ENCODE peak calls at places on chromosomes 3 and 15, in nine cellular contexts. L, U, N, Z, A, O, C, G and E are unnamed samples. For H3K9me2, the result is how much of the 10 kb centered on the place peaks cover.

GRCh38 chr3:29338981-29339833 is 58.3 kb downstream of the RBMS3 start:
- DNase-seq in L (no peak), U (no peak), N (peak), Z (no peak), A (no peak), O (no peak), C (no peak), G (no peak), E (no peak)

GRCh38 chr15:75454471-75455418 is 3.3 kb upstream of the SIN3A start:
- DNase-seq in L (peak), U (no peak), N (peak), Z (peak), A (peak), O (peak), C (no peak), G (peak), E (peak)

GRCh38 chr3:9955067-9955502 is 2.9 kb upstream of the PRRT3 start:
- DNase-seq in L (peak), U (no peak), N (no peak), Z (no peak), A (no peak), O (no peak), C (no peak), G (no peak), E (no peak)

GRCh38 chr15:90376789-90377188 is 11.3 kb upstream of the IQGAP1 start:
- DNase-seq in L (no peak), U (no peak), N (no peak), Z (no peak), A (peak), O (no peak), C (no peak), G (peak), E (no peak)

GRCh38 chr15:31523655-31524049 is 197.0 kb downstream of the KLF13 start:
- DNase-seq in L (no peak), U (no peak), N (no peak), Z (no peak), A (no peak), O (no peak), C (no peak), G (no peak), E (no peak)

GRCh38 chr3:48088056-48088748 is 72.0 kb upstream of the MAP4 start:
- DNase-seq in L (peak), U (no peak), N (peak), Z (no peak), A (no peak), O (peak), C (no peak), G (peak), E (peak)

GRCh38 chr3:164794099-164794498 is 284.2 kb downstream of the SI start:
- DNase-seq in L (no peak), U (no peak), N (no peak), Z (no peak), A (no peak), O (no peak), C (no peak), G (no peak), E (no peak)

GRCh38 chr3:13473020-13473419 is 7.1 kb upstream of the HDAC11 start:
- DNase-seq in L (peak), U (no peak), N (no peak), Z (no peak), A (no peak), O (no peak), C (no peak), G (no peak), E (no peak)

GRCh38 chr3:196666001-196666867 is 26.7 kb downstream of the NRROS start:
- DNase-seq in L (peak), U (peak), N (peak), Z (no peak), A (no peak), O (no peak), C (peak), G (no peak), E (no peak)

GRCh38 chr3:20060924-20061323 is 20.7 kb downstream of the KAT2B start:
- DNase-seq in L (no peak), U (peak), N (peak), Z (no peak), A (peak), O (no peak), C (no peak), G (no peak), E (no peak)

GRCh38 chr3:53178246-53178645 is 17.2 kb downstream of the PRKCD start:
- DNase-seq in L (no peak), U (no peak), N (no peak), Z (no peak), A (no peak), O (no peak), C (no peak), G (no peak), E (no peak)
- H3K27ac ChIP-seq in L (no peak), U (no peak), N (no peak), Z (no peak), A (no peak), O (no peak), C (no peak), G (peak), E (no peak)

GRCh38 chr15:54960266-54960665 is 236.5 kb downstream of the RSL24D1 start:
- DNase-seq in L (no peak), U (no peak), N (no peak), Z (no peak), A (no peak), O (no peak), C (no peak), G (no peak), E (no peak)

DNA sequence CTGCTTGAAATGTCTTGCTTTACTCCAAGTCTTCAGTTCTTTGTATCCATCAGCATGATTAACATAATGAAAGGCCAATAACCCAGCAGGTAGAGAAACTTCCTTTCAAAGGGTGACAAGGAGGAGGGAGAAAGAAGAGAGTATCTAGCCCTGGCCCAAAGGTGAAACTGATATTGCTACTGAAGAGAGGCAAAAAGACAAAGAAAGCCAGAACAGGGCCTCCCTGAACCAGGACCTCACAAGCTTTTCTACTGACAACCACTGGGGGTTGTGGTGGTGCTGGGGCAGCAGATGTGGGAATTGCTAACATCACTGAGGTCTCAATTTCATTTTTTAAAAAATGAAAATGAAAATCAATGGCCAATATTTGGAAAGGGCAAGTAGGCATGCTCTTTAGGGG is 234.1 kb downstream of the RSL24D1 start:
- DNase-seq in L (no peak), U (no peak), N (no peak), Z (no peak), A (no peak), O (no peak), C (no peak), G (no peak), E (no peak)
- H3K9me2 ChIP-seq in L (under half), U (under half), N (under half), Z (under half), A (under half), O (under half), C (under half), G (under half), E (under half)

GRCh38 chr3:172098698-172099494 is 59.5 kb downstream of the FNDC3B start:
- DNase-seq in L (peak), U (no peak), N (no peak), Z (no peak), A (no peak), O (no peak), C (no peak), G (no peak), E (no peak)

GRCh38 chr3:172094621-172095557 is 55.5 kb downstream of the FNDC3B start:
- DNase-seq in L (peak), U (no peak), N (peak), Z (no peak), A (peak), O (peak), C (no peak), G (no peak), E (no peak)

GRCh38 chr3:172099495-172099808 is 60.1 kb downstream of the FNDC3B start:
- DNase-seq in L (no peak), U (no peak), N (no peak), Z (no peak), A (no peak), O (no peak), C (no peak), G (peak), E (no peak)

GRCh38 chr3:172097585-172097984 is 58.2 kb downstream of the FNDC3B start:
- DNase-seq in L (no peak), U (no peak), N (no peak), Z (no peak), A (no peak), O (no peak), C (no peak), G (no peak), E (no peak)

DNA sequence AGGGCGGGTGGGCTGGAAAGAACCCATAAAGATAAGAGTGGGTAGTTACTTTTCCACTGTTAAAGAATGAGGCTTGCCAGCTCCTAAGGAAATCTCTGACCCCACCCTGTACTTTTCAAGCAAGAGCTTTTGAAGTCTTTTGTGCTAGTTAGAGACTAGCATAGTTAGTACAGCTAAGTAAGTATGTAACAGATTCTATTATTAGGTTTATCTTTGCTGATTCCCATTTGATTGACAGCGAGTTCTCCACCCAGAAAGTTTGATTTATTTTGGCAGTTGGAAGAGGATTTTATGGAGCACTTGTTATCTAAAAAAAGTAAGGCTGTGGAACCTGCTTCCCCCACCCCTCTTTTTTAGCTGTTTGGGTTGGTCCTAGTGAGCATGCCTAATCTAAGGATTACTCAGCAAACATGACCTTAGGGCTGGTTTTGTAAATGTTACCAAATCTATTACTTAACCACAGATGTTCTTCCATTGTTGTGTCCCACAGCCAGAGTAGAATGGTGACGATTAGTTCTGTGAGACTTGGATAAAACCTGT is 57.6 kb downstream of the FNDC3B start:
- DNase-seq in L (peak), U (peak), N (peak), Z (no peak), A (peak), O (no peak), C (peak), G (no peak), E (peak)
- H3K27ac ChIP-seq in L (no peak), U (peak), N (peak), Z (no peak), A (peak), O (no peak), C (peak), G (no peak), E (peak)

GRCh38 chr3:149319750-149320149 is 13.7 kb downstream of the TM4SF18 start:
- DNase-seq in L (no peak), U (no peak), N (no peak), Z (no peak), A (no peak), O (no peak), C (no peak), G (no peak), E (no peak)

GRCh38 chr3:149321640-149322039 is 11.8 kb downstream of the TM4SF18 start:
- DNase-seq in L (no peak), U (no peak), N (no peak), Z (no peak), A (no peak), O (no peak), C (no peak), G (no peak), E (no peak)

GRCh38 chr3:149330609-149331008 is 2.8 kb downstream of the TM4SF18 start:
- DNase-seq in L (no peak), U (peak), N (peak), Z (no peak), A (no peak), O (no peak), C (no peak), G (no peak), E (no peak)

GRCh38 chr3:149324332-149324731 is 9.1 kb downstream of the TM4SF18 start:
- DNase-seq in L (no peak), U (no peak), N (no peak), Z (no peak), A (no peak), O (no peak), C (no peak), G (no peak), E (no peak)

DNA sequence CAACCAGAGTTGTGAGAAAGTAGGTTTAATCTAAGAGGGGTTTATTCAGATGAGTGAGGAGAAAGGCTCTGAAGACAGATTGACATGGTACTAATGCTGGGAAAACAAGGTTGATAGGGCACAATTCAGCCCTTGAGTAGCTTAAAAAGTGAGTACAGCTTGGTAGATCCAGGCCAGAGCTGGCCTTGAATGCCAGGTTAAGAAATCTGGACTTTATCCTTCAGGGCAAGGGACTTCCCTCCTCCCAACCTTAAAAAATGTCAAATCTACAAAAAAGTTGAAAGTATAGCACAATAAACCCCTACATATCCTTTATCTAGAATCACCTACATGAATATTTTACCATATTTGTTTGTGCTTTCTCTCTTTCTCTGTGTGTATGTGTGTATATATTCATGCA is 7.9 kb downstream of the TM4SF18 start:
- DNase-seq in L (no peak), U (no peak), N (no peak), Z (no peak), A (no peak), O (no peak), C (no peak), G (no peak), E (no peak)
- H3K9me2 ChIP-seq in L (under half), U (under half), N (under half), Z (under half), A (under half), O (under half), C (under half), G (under half), E (under half)

DNA sequence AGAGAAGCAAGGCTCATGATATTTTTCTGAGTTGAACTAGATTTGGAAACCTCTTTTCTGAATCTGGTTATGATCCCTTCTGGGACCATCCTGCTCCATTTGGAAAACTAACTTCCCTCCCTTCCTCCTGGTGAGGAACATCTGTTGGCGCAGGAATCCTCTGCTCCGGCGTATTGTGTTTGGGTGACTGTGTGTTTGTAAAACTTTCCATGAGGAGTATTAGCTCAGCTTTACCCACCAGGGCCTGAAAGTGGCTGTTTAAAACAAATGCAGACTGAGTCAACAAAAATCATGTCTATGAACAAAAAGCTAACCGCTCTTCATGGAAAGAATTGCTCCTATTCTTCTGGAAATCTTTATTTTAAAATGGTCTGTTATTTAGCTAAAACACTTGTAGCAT is 17.7 kb downstream of the STARD9 start:
- DNase-seq in L (no peak), U (no peak), N (peak), Z (no peak), A (no peak), O (no peak), C (no peak), G (no peak), E (no peak)
- H3K27ac ChIP-seq in L (no peak), U (no peak), N (no peak), Z (no peak), A (no peak), O (no peak), C (no peak), G (no peak), E (peak)

GRCh38 chr3:64042952-64043351 is 19.7 kb upstream of the PSMD6 start:
- DNase-seq in L (no peak), U (no peak), N (no peak), Z (no peak), A (no peak), O (no peak), C (no peak), G (no peak), E (no peak)
- H3K9me2 ChIP-seq in L (under half), U (under half), N (under half), Z (under half), A (under half), O (under half), C (under half), G (under half), E (under half)

GRCh38 chr15:28881600-28881999 is 4.2 kb upstream of the APBA2 start:
- DNase-seq in L (no peak), U (no peak), N (no peak), Z (no peak), A (no peak), O (peak), C (no peak), G (no peak), E (no peak)

GRCh38 chr15:28878209-28878608 is 7.6 kb upstream of the APBA2 start:
- DNase-seq in L (no peak), U (no peak), N (no peak), Z (no peak), A (no peak), O (no peak), C (no peak), G (no peak), E (no peak)

GRCh38 chr15:28879551-28879950 is 6.2 kb upstream of the APBA2 start:
- DNase-seq in L (no peak), U (no peak), N (no peak), Z (no peak), A (no peak), O (no peak), C (no peak), G (no peak), E (no peak)

GRCh38 chr15:28880680-28881079 is 5.1 kb upstream of the APBA2 start:
- DNase-seq in L (no peak), U (no peak), N (no peak), Z (no peak), A (no peak), O (no peak), C (no peak), G (no peak), E (no peak)

DNA sequence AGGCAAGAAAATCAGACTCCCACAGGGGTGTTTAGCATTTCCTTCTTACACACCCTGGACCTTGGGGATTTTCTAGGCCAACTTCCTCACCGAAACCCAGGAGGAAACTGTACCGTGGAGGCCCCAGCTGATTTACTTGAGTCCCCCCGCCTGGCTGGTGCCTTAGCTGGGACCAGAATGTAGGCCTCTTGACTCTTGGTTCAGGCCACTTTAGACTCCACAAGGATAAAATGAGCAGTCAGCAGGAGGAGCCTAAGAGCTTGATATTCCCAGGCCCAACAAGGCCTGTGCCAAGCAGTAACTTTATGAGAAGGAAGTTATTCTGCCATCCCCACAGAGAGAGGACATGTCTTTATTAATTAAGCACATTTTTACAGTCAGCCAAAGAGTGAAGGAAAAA is 4.6 kb upstream of the APBA2 start:
- DNase-seq in L (no peak), U (peak), N (no peak), Z (no peak), A (no peak), O (no peak), C (no peak), G (no peak), E (no peak)
- H3K27ac ChIP-seq in L (no peak), U (no peak), N (no peak), Z (no peak), A (no peak), O (no peak), C (no peak), G (no peak), E (no peak)

GRCh38 chr3:82265747-82266146 is 504.3 kb upstream of the GBE1 start:
- DNase-seq in L (no peak), U (no peak), N (no peak), Z (no peak), A (no peak), O (no peak), C (no peak), G (no peak), E (no peak)

GRCh38 chr3:82262193-82262592 is 500.7 kb upstream of the GBE1 start:
- DNase-seq in L (no peak), U (no peak), N (no peak), Z (no peak), A (no peak), O (no peak), C (no peak), G (no peak), E (no peak)

GRCh38 chr3:82259994-82260393 is 498.5 kb upstream of the GBE1 start:
- DNase-seq in L (no peak), U (peak), N (no peak), Z (no peak), A (no peak), O (no peak), C (no peak), G (no peak), E (no peak)

GRCh38 chr3:82261013-82261412 is 499.6 kb upstream of the GBE1 start:
- DNase-seq in L (no peak), U (peak), N (no peak), Z (no peak), A (no peak), O (no peak), C (no peak), G (no peak), E (no peak)

DNA sequence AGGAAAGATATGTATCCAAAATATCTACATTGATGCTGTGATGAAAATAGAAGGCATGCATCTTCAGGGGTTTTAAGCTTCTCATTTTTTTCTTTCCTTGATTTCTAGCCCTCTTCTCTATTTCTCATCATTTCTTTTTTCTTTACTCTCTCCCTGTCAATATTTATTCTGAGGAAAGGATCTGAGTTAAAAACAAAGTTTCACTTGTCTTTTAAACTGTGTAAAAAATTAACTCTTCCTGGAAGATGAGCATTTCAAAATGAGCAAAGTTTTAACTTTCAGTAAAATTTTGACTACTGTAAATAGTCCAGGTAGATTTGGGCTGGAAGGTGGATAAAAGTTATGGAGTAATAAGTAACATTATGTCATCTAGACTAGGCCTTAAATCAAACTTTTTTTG is 500.2 kb upstream of the GBE1 start:
- DNase-seq in L (no peak), U (no peak), N (no peak), Z (no peak), A (no peak), O (no peak), C (no peak), G (no peak), E (no peak)
- H3K9me2 ChIP-seq in L (under half), U (under half), N (under half), Z (under half), A (under half), O (under half), C (under half), G (under half), E (under half)

DNA sequence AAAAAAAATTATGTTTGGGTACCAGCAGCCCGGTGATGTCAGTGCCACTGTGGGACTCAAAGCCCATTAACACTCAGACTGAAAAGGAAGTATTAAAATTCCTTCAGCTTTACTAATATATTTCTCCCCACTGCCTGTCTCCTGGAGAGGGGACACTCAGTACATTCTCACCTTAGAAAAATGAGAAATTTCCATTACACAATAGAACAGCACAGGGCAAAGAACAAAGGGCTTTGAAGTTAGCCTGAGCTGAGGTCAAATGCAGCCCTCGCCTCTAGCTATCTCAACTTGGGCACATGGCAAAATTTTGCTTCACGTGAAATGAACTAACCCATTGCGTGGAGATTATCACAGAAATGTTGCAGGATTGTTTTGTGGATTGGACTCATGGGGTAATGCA is 80.8 kb downstream of the RARB start:
- DNase-seq in L (no peak), U (peak), N (peak), Z (no peak), A (no peak), O (no peak), C (peak), G (no peak), E (no peak)
- H3K27ac ChIP-seq in L (no peak), U (no peak), N (peak), Z (no peak), A (no peak), O (peak), C (no peak), G (no peak), E (peak)

GRCh38 chr3:31562525-31562924 is 29.8 kb downstream of the STT3B start:
- DNase-seq in L (peak), U (no peak), N (no peak), Z (no peak), A (no peak), O (no peak), C (no peak), G (peak), E (no peak)
- H3K9me2 ChIP-seq in L (under half), U (under half), N (under half), Z (under half), A (under half), O (under half), C (under half), G (under half), E (under half)